ENCODE peak calls at places on chromosome X, in five cellular contexts. One of them, this sample, is unnamed.

GRCh38 chrX:103839404-103839803 is 7.3 kb upstream of the RAB9B start:
- DNase-seq in fibroblast of lung: no peak
- DNase-seq in T-helper 2 cell: no peak
- DNase-seq in IMR-90: no peak
- DNase-seq in H4: no peak
- DNase-seq in this sample: no peak

GRCh38 chrX:68424719-68425118 is 8.6 kb downstream of the OPHN1 start:
- DNase-seq in fibroblast of lung: peak
- DNase-seq in T-helper 2 cell: no peak
- DNase-seq in IMR-90: no peak
- DNase-seq in H4: no peak
- DNase-seq in this sample: no peak

GRCh38 chrX:3636803-3637202 is 76.6 kb downstream of the PRKX start:
- DNase-seq in fibroblast of lung: no peak
- DNase-seq in T-helper 2 cell: no peak
- DNase-seq in IMR-90: no peak
- DNase-seq in H4: no peak
- DNase-seq in this sample: no peak

GRCh38 chrX:39843318-39843717 is 254.4 kb downstream of the BCOR start:
- DNase-seq in fibroblast of lung: no peak
- DNase-seq in T-helper 2 cell: no peak
- DNase-seq in IMR-90: no peak
- DNase-seq in H4: no peak
- DNase-seq in this sample: no peak

GRCh38 chrX:1389181-1389992 is 2.5 kb downstream of the SLC25A6 start:
- DNase-seq in fibroblast of lung: no peak
- DNase-seq in T-helper 2 cell: no peak
- DNase-seq in IMR-90: no peak
- DNase-seq in H4: no peak
- DNase-seq in this sample: no peak

GRCh38 chrX:23381099-23381498 is 46.5 kb downstream of the PTCHD1 start:
- DNase-seq in fibroblast of lung: no peak
- DNase-seq in T-helper 2 cell: no peak
- DNase-seq in IMR-90: no peak
- DNase-seq in H4: no peak
- DNase-seq in this sample: no peak

GRCh38 chrX:134172588-134173259 is 64.3 kb upstream of the CCDC160 start:
- DNase-seq in fibroblast of lung: no peak
- DNase-seq in T-helper 2 cell: peak
- DNase-seq in IMR-90: no peak
- DNase-seq in H4: no peak
- DNase-seq in this sample: no peak

GRCh38 chrX:22134681-22135080 is 102.6 kb downstream of the PHEX start:
- DNase-seq in fibroblast of lung: peak
- DNase-seq in T-helper 2 cell: no peak
- DNase-seq in IMR-90: peak
- DNase-seq in H4: peak
- DNase-seq in this sample: peak

This sample was measured in ACHN.